ENCODE peak calls at places on chromosomes 6 and 20, in eight cellular contexts. N is GM23338, E is Panc1, I is HepG2, H is HCT116, V is K562, B is upper lobe of left lung, J is GM12878. Q is an unnamed sample.

GRCh38 chr6:7194657-7195056 is 86.9 kb downstream of the RREB1 start:
- ATAC-seq in N (no peak), E (no peak), H (no peak), B (no peak), J (no peak), I (no peak), V (no peak), Q (no peak)

GRCh38 chr20:53214392-53214791 is 242.2 kb downstream of the TSHZ2 start:
- ATAC-seq in I (no peak), E (no peak), V (no peak), H (no peak), N (no peak), B (no peak), J (no peak), Q (no peak)

GRCh38 chr6:36985384-36985962 is 523 bp downstream of the MTCH1 start:
- ATAC-seq in J (peak; percentile 15), N (peak; percentile 10), H (peak; percentile 13), E (peak; percentile 9), B (peak; percentile 2), V (peak; percentile 25), I (peak; percentile 39), Q (no peak)

GRCh38 chr6:87308970-87309369 is 13.4 kb upstream of the SMIM8 start:
- ATAC-seq in V (no peak), B (no peak), I (no peak), N (no peak), J (no peak), E (peak; percentile 12), H (no peak), Q (no peak)

GRCh38 chr20:24136659-24137246 is 148.2 kb upstream of the GGTLC1 start:
- ATAC-seq in V (no peak), B (no peak), E (no peak), N (no peak), J (no peak), H (no peak), I (no peak), Q (no peak)

GRCh38 chr6:151682922-151683321 is 124.6 kb upstream of the ESR1 start:
- ATAC-seq in I (peak; percentile 72), V (no peak), H (no peak), E (no peak), J (no peak), B (no peak), N (no peak), Q (no peak)

GRCh38 chr6:22271044-22271443 is 25.8 kb downstream of the PRL start:
- ATAC-seq in J (peak; percentile 95), V (no peak), B (no peak), N (no peak), E (no peak), H (no peak), I (no peak), Q (no peak)

GRCh38 chr20:40497781-40498691 is 191.0 kb downstream of the MAFB start:
- ATAC-seq in N (no peak), E (no peak), B (peak; percentile 85), H (no peak), V (peak; percentile 47), I (no peak), J (peak; percentile 59), Q (peak; percentile 85)

GRCh38 chr20:8161262-8162071 is 29.4 kb downstream of the PLCB1 start:
- ATAC-seq in I (no peak), V (no peak), H (no peak), B (peak; percentile 31), N (no peak), E (no peak), J (no peak), Q (peak; percentile 47)

GRCh38 chr20:51446656-51447055 is 95.9 kb downstream of the NFATC2 start:
- ATAC-seq in B (peak; percentile 64), I (peak; percentile 96), N (no peak), V (no peak), J (no peak), H (peak; percentile 90), E (peak; percentile 87), Q (peak; percentile 47)

GRCh38 chr6:128032047-128032446 is 131.2 kb upstream of the THEMIS start:
- ATAC-seq in E (no peak), J (no peak), H (no peak), B (no peak), N (no peak), I (no peak), V (no peak), Q (no peak)

GRCh38 chr6:133969285-133969946 is 16.4 kb downstream of the TBPL1 start:
- ATAC-seq in H (no peak), B (no peak), E (no peak), V (no peak), N (no peak), J (peak; percentile 13), I (no peak), Q (no peak)

GRCh38 chr6:45697605-45698004 is 318.1 kb downstream of the CLIC5 start:
- ATAC-seq in B (no peak), H (peak; percentile 79), J (peak; percentile 71), E (no peak), I (no peak), V (no peak), N (no peak), Q (no peak)

GRCh38 chr6:110662468-110663211 is 152.6 kb downstream of the CDK19 start:
- ATAC-seq in E (no peak), B (no peak), H (no peak), N (no peak), J (no peak), I (no peak), V (no peak), Q (no peak)
- TF ChIP-seq POLR2AphosphoS5 in E (no peak), B (no peak), H (no peak), N (no peak), J (no peak), I (no peak), V (no peak), Q (no peak)

GRCh38 chr20:44619294-44619693 is 32.2 kb downstream of the ADA start:
- ATAC-seq in B (no peak), V (no peak), N (no peak), J (no peak), H (no peak), I (no peak), E (no peak), Q (no peak)
- TF ChIP-seq POLR2AphosphoS5 in B (no peak), V (no peak), N (no peak), J (no peak), H (no peak), I (no peak), E (no peak), Q (peak; percentile 4)

GRCh38 chr20:45346291-45346718 is 1.9 kb downstream of the SDC4 start:
- ATAC-seq in N (no peak), J (peak; percentile 48), B (no peak), H (no peak), E (no peak), I (no peak), V (no peak), Q (no peak)

GRCh38 chr20:45346851-45347250 is 1.4 kb downstream of the SDC4 start:
- ATAC-seq in J (peak; percentile 52), E (no peak), N (no peak), B (no peak), H (no peak), V (no peak), I (no peak), Q (no peak)

GRCh38 chr20:45347297-45347935 is 808 bp downstream of the SDC4 start:
- ATAC-seq in E (peak; percentile 13), N (no peak), B (peak; percentile 3), V (peak; percentile 30), H (no peak), I (no peak), J (peak; percentile 53), Q (no peak)

GRCh38 chr20:45350217-45350616 is 2.0 kb upstream of the SDC4 start:
- ATAC-seq in N (no peak), H (no peak), B (no peak), J (no peak), I (no peak), V (no peak), E (no peak), Q (no peak)

DNA sequence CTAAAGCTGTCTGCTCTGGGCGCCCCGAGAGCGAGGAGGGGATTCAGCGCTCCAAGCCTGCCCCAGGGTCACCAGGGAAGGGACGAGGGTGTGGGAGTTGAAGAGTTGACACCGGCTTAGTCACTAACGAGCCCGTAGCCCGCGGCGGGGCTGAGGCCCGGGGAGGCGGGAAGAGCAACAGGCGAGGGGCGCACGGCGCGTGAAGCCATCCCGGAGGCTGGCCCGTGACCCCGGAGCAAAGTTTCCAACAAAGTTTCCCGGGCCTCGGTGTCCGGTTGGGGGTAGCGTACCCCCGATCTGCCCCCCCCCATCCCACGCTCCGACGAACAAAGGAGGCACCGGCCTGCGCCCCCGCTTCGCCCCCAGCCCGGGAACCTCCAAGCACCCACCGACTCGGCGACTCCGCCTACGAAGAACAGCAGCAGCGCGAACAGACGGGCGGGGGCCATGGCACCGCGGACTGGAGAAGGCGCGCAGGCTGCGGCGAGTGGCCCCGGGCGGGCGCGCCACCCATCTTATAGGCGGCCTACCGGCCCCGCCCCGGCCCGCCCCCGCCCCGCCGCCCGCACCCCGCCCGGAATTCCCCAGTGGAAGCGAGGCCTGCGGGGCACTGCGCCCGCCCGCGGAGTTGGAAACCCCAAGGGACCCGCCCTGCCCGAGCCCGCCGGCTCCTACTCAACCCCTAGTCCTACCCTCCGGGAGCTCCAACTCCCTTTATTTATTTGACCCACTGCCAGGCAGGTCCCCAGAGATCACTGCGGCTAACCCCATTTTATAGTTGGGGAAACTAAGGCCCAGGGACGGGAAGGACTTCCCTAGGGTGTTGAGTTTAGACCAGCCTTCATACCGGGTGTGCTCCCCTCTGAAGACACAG is at the start of gene SDC4:
- ATAC-seq in N (peak; percentile 80), I (peak; percentile 55), J (peak; percentile 84), H (peak; percentile 71), V (peak; percentile 84), B (peak; percentile 84), E (peak; percentile 81), Q (peak; percentile 85)
- TF ChIP-seq POLR2AphosphoS5 in N (peak; percentile 96), I (peak; percentile 97), J (peak; percentile 73), H (peak; percentile 99), V (peak; percentile 93), B (peak; percentile 99), E (peak; percentile 97), Q (peak; percentile 100)

GRCh38 chr6:35435075-35435837 is 16.9 kb upstream of the FANCE start:
- ATAC-seq in N (no peak), J (no peak), H (peak; percentile 20), B (no peak), E (peak; percentile 11), I (peak; percentile 27), V (peak; percentile 7), Q (no peak)
- TF ChIP-seq POLR2AphosphoS5 in N (no peak), J (no peak), H (no peak), B (no peak), E (no peak), I (no peak), V (no peak), Q (no peak)

Q was measured in gastroesophageal sphincter.